ENCODE peak calls at places on chromosomes 13 and 19, in nine cellular contexts. X is H1, G is psoas muscle, Y is uterus, L is cardiac muscle cell, C is thyroid gland, O is pancreas, Q is HCT116, S is stomach. M is an unnamed sample.
A peak's percentile ranks its signal among the peaks of the same experiment; 100 is the strongest.

GRCh38 chr19:23395041-23395721 is at the start of gene ZNF91:
- DNase-seq in X (peak; percentile 91), G (peak; percentile 96), Y (peak; percentile 97), L (peak; percentile 97), C (peak; percentile 99), O (peak; percentile 94), Q (peak; percentile 91), S (peak; percentile 96), M (peak; percentile 98)

GRCh38 chr13:36915891-36916640 is 4.0 kb downstream of the SMAD9 start:
- DNase-seq in X (no peak), G (no peak), Y (no peak), L (no peak), C (no peak), O (no peak), Q (no peak), S (no peak), M (no peak)

GRCh38 chr19:47419789-47420188 is 462 bp upstream of the MEIS3 start:
- DNase-seq in X (no peak), G (no peak), Y (no peak), L (no peak), C (no peak), O (no peak), Q (no peak), S (no peak), M (no peak)

GRCh38 chr19:49422407-49423277 is 599 bp downstream of the PTH2 start:
- DNase-seq in X (no peak), G (peak; percentile 72), Y (no peak), L (peak; percentile 46), C (no peak), O (no peak), Q (no peak), S (no peak), M (no peak)

GRCh38 chr13:49958321-49958720 is 22.2 kb upstream of the SPRYD7 start:
- DNase-seq in X (no peak), G (no peak), Y (no peak), L (no peak), C (no peak), O (no peak), Q (no peak), S (no peak), M (no peak)

GRCh38 chr13:46211521-46212351 is at the start of gene LRRC63:
- DNase-seq in X (no peak), G (peak; percentile 86), Y (peak; percentile 50), L (peak; percentile 70), C (peak; percentile 41), O (peak; percentile 86), Q (no peak), S (peak; percentile 87), M (peak; percentile 30)

GRCh38 chr19:18408053-18408476 is 10.6 kb upstream of the LRRC25 start:
- DNase-seq in X (no peak), G (peak; percentile 66), Y (no peak), L (no peak), C (peak; percentile 87), O (no peak), Q (no peak), S (peak; percentile 74), M (no peak)

GRCh38 chr13:92573467-92574057 is 653.0 kb upstream of the GPC6 start:
- DNase-seq in X (no peak), G (no peak), Y (no peak), L (peak; percentile 61), C (no peak), O (no peak), Q (no peak), S (no peak), M (no peak)

GRCh38 chr13:101576977-101577376 is 124.5 kb downstream of the ITGBL1 start:
- DNase-seq in X (no peak), G (no peak), Y (no peak), L (no peak), C (no peak), O (no peak), Q (no peak), S (no peak), M (no peak)

GRCh38 chr19:33825556-33825955 is 28.9 kb downstream of the KCTD15 start:
- DNase-seq in X (no peak), G (no peak), Y (no peak), L (no peak), C (no peak), O (no peak), Q (no peak), S (no peak), M (no peak)

GRCh38 chr19:32875428-32875827 is 5.9 kb upstream of the SLC7A9 start:
- DNase-seq in X (no peak), G (peak; percentile 18), Y (no peak), L (no peak), C (no peak), O (no peak), Q (no peak), S (no peak), M (no peak)

GRCh38 chr13:68439821-68440220 is 1209.7 kb upstream of the PCDH9 start:
- DNase-seq in X (no peak), G (no peak), Y (no peak), L (no peak), C (no peak), O (no peak), Q (no peak), S (no peak), M (no peak)

GRCh38 chr19:5947435-5947834 is 30.5 kb downstream of the RANBP3 start:
- DNase-seq in X (no peak), G (peak; percentile 79), Y (peak; percentile 83), L (peak; percentile 88), C (no peak), O (peak; percentile 32), Q (no peak), S (peak; percentile 37), M (peak; percentile 72)

GRCh38 chr19:35436477-35437141 is 11.4 kb upstream of the FFAR2 start:
- DNase-seq in X (no peak), G (peak; percentile 55), Y (no peak), L (peak; percentile 90), C (peak; percentile 58), O (no peak), Q (no peak), S (peak; percentile 33), M (no peak)

GRCh38 chr13:45393941-45394570 is 24.1 kb downstream of the SLC25A30 start:
- DNase-seq in X (no peak), G (no peak), Y (peak; percentile 39), L (peak; percentile 65), C (peak; percentile 68), O (no peak), Q (peak; percentile 45), S (peak; percentile 48), M (peak; percentile 50)

GRCh38 chr19:53892301-53892980 is 10.4 kb downstream of the PRKCG start:
- DNase-seq in X (no peak), G (peak; percentile 49), Y (no peak), L (no peak), C (no peak), O (no peak), Q (no peak), S (no peak), M (no peak)

GRCh38 chr19:51971624-51972023 is 15.0 kb downstream of the ZNF350 start:
- DNase-seq in X (no peak), G (no peak), Y (no peak), L (peak; percentile 22), C (no peak), O (no peak), Q (no peak), S (no peak), M (no peak)

GRCh38 chr19:10724573-10725071 is 6.7 kb downstream of the DNM2 start:
- DNase-seq in X (no peak), G (no peak), Y (no peak), L (no peak), C (no peak), O (no peak), Q (no peak), S (no peak), M (no peak)

GRCh38 chr13:98315466-98315865 is 138.4 kb upstream of the RNF113B start:
- DNase-seq in X (no peak), G (no peak), Y (no peak), L (peak; percentile 35), C (peak; percentile 59), O (no peak), Q (no peak), S (no peak), M (no peak)

GRCh38 chr13:70795484-70795883 is 687.2 kb upstream of the KLHL1 start:
- DNase-seq in X (no peak), G (no peak), Y (no peak), L (no peak), C (no peak), O (no peak), Q (no peak), S (no peak), M (no peak)
- TF ChIP-seq CTCF in X (no peak), G (no peak), Y (no peak), L (no peak), C (no peak), O (no peak), Q (no peak), S (no peak), M (no peak)

DNA sequence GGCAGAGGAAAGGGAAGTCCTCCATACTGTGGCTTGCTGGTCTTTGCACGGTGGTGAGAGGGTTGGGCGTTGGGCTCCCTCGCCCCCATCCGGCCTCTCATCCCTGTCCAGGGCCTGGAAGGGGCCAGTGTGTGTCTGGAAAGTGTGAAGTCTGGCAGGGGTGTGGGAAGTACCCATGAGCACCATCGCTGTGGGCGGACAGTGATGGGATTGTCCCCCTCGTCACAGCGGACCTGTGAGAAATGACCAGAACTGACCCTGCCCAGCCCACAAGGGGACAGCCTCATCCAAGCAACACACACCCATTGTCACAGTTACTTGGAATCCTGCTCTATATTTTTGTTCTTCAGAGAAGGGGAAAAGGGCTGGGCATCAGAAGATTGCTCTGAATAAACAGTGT is 18.6 kb downstream of the MCF2L start:
- DNase-seq in X (no peak), G (no peak), Y (no peak), L (no peak), C (no peak), O (peak; percentile 35), Q (no peak), S (no peak), M (no peak)
- H3K4me3 ChIP-seq in X (no peak overlapping the region), G (no peak overlapping the region), Y (no peak overlapping the region), L (no peak overlapping the region), C (no peak overlapping the region), O (no peak overlapping the region), Q (no peak overlapping the region), S (no peak overlapping the region), M (no peak overlapping the region)

DNA sequence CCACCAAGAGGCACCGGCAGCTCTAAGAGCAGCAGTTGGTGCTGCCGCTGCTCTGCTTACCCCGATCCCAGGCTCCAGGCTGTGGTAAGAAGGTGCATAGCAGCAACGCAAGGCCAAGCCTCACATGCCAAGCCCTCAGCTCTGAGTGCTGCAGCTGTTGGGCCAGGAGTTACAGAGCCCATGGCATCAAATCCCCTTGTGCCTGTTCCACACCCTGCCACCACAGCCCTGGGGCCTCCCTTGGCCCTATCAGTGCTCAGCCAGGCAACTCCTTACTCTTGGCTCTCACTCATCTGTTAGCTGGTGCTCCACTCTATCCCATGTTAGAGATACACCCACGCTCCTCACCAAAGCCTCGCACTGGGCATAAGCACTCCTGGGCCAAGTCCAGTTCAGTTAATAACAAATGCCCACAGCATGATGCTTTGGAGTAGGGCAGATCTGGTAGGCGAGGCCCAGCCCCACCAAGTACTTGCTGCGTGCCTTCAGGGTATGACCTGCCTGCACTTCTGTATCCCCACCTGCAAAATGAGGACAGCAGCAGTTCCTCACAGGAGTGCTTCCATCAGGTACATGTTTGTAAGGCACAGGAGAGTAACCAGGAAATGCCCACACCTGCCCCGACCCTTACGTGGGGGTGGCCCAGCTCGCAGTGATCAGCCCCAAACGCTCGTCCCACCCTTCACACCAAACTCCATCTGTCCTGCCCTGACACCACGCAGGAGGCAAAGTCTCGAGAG is 16.2 kb downstream of the AKAP8L start:
- DNase-seq in X (no peak), G (peak; percentile 83), Y (no peak), L (no peak), C (no peak), O (no peak), Q (no peak), S (no peak), M (no peak)
- H3K27ac ChIP-seq in X (no peak overlapping the region), G (peak overlapping the region; percentile 77), Y (no peak overlapping the region), L (peak overlapping the region; percentile 98), C (no peak overlapping the region), O (no peak overlapping the region), Q (no peak overlapping the region), S (peak overlapping the region; percentile 82), M (peak overlapping the region; percentile 22)

GRCh38 chr13:34941835-34942731 is at the start of gene NBEA:
- DNase-seq in X (peak; percentile 43), G (peak; percentile 85), Y (peak; percentile 61), L (peak; percentile 62), C (peak; percentile 76), O (peak; percentile 92), Q (peak; percentile 46), S (peak; percentile 74), M (peak; percentile 73)
- TF ChIP-seq CTCF in X (no peak), G (peak; percentile 40), Y (no peak), L (peak; percentile 18), C (no peak), O (no peak), Q (no peak), S (peak; percentile 53), M (peak; percentile 49)